ENCODE peak calls at places on chromosome 21, in four cellular contexts. N, G, H and R are unnamed samples.
A peak's percentile ranks its signal among the peaks of the same experiment; 100 is the strongest.

GRCh38 chr21:36454706-36455105 is 25.2 kb downstream of the CLDN14 start:
- DNase-seq in N (no peak), G (no peak), H (no peak), R (no peak)

GRCh38 chr21:45618846-45619485 is 24.6 kb upstream of the PCBP3 start:
- DNase-seq in H (no peak), G (no peak), N (no peak), R (no peak)

GRCh38 chr21:45509566-45510465 is 32.4 kb downstream of the SLC19A1 start:
- DNase-seq in G (peak; percentile 56), N (no peak), H (no peak), R (no peak)

GRCh38 chr21:17250651-17251294 is 262.1 kb upstream of the CXADR start:
- DNase-seq in N (no peak), G (no peak), H (no peak), R (no peak)

GRCh38 chr21:46038871-46039397 is 57.4 kb downstream of the COL6A1 start:
- DNase-seq in H (no peak), N (no peak), G (no peak), R (no peak)

GRCh38 chr21:43789276-43790052 is at the start of gene RRP1:
- DNase-seq in N (peak; percentile 87), H (peak; percentile 89), G (peak; percentile 92), R (peak; percentile 93)

GRCh38 chr21:35648512-35648911 is 411.8 kb downstream of the SETD4 start:
- DNase-seq in N (no peak), G (peak; percentile 54), H (no peak), R (no peak)

GRCh38 chr21:37463083-37463780 is 96.7 kb downstream of the DYRK1A start:
- DNase-seq in G (no peak), N (peak; percentile 8), H (no peak), R (no peak)

GRCh38 chr21:19458295-19458694 is 1054.7 kb upstream of the TMPRSS15 start:
- DNase-seq in G (no peak), H (no peak), N (no peak), R (no peak)

GRCh38 chr21:39788383-39788782 is 43.4 kb downstream of the IGSF5 start:
- DNase-seq in N (no peak), G (peak; percentile 64), H (peak; percentile 66), R (peak; percentile 53)

GRCh38 chr21:18245493-18245967 is 897 bp downstream of the CHODL start:
- DNase-seq in H (no peak), N (no peak), G (no peak), R (no peak)

GRCh38 chr21:31203371-31204054 is 140.5 kb downstream of the TIAM1 start:
- DNase-seq in H (no peak), N (no peak), G (no peak), R (no peak)

GRCh38 chr21:22120616-22121266 is 1122.5 kb downstream of the NCAM2 start:
- DNase-seq in H (no peak), G (no peak), N (no peak), R (no peak)

GRCh38 chr21:32868631-32869454 is 97.3 kb upstream of the PAXBP1 start:
- DNase-seq in G (no peak), H (no peak), N (no peak), R (no peak)

GRCh38 chr21:43976661-43977060 is 35.4 kb upstream of the TRAPPC10 start:
- DNase-seq in N (no peak), H (no peak), G (no peak), R (no peak)

GRCh38 chr21:46172863-46173528 is 11.3 kb downstream of the SPATC1L start:
- DNase-seq in N (no peak), H (no peak), G (peak; percentile 40), R (no peak)

GRCh38 chr21:45290948-45291612 is 3.4 kb upstream of the POFUT2 start:
- DNase-seq in H (no peak), G (peak; percentile 48), N (no peak), R (no peak)

GRCh38 chr21:37263827-37264226 is 3.3 kb downstream of the VPS26C start:
- DNase-seq in G (peak; percentile 27), N (no peak), H (no peak), R (peak; percentile 6)